ENCODE peak calls at places on chromosomes 13 and 19, in six cellular contexts. U is neuronal stem cell, K is mesendoderm, H is IMR-90, Y is mesenchymal stem cell, Z is H1. I is an unnamed sample.

GRCh38 chr13:98839826-98840769 is 87.6 kb upstream of the SLC15A1 start:
- DNase-seq in Y (peak; percentile 59), Z (peak; percentile 76), H (peak; percentile 47), U (peak; percentile 49), K (peak; percentile 94), I (peak; percentile 77)

GRCh38 chr13:73090116-73090811 is 31.5 kb downstream of the KLF5 start:
- DNase-seq in H (peak; percentile 91), Y (peak; percentile 83), K (peak; percentile 99), U (no peak), Z (no peak), I (peak; percentile 79)

GRCh38 chr19:18460313-18460712 is 22.4 kb upstream of the ISYNA1 start:
- DNase-seq in H (peak; percentile 86), Y (peak; percentile 67), Z (no peak), U (no peak), K (no peak), I (peak; percentile 97)

GRCh38 chr19:3575260-3575741 is 2.6 kb downstream of the HMG20B start:
- DNase-seq in Z (peak; percentile 83), U (no peak), K (peak; percentile 80), H (peak; percentile 16), Y (peak; percentile 63), I (peak; percentile 74)

GRCh38 chr13:74290324-74290773 is 156.1 kb upstream of the KLF12 start:
- DNase-seq in K (peak; percentile 97), H (peak; percentile 79), U (peak; percentile 54), Y (peak; percentile 61), Z (no peak), I (no peak)

GRCh38 chr13:20924758-20925394 is 22.3 kb upstream of the XPO4 start:
- DNase-seq in U (peak; percentile 75), K (peak; percentile 92), Z (peak; percentile 88), Y (peak; percentile 76), H (peak; percentile 84), I (peak; percentile 88)

GRCh38 chr13:26518433-26519084 is 38.9 kb upstream of the WASF3 start:
- DNase-seq in U (peak; percentile 45), Z (peak; percentile 48), Y (no peak), K (peak; percentile 27), H (no peak), I (no peak)

GRCh38 chr13:110853235-110853721 is 61.6 kb downstream of the ANKRD10 start:
- DNase-seq in Z (peak; percentile 47), H (no peak), U (no peak), Y (no peak), K (no peak), I (peak; percentile 5)

GRCh38 chr19:3262362-3262761 is 37.9 kb downstream of the CELF5 start:
- DNase-seq in Z (no peak), Y (no peak), H (no peak), U (no peak), K (no peak), I (no peak)

GRCh38 chr13:97262058-97262457 is 39.9 kb downstream of the MBNL2 start:
- DNase-seq in K (no peak), Y (no peak), U (no peak), H (no peak), Z (peak; percentile 39), I (no peak)

GRCh38 chr19:15144046-15144646 is 36.9 kb downstream of the SYDE1 start:
- DNase-seq in K (no peak), Z (no peak), H (no peak), Y (peak; percentile 45), U (no peak), I (peak; percentile 94)

GRCh38 chr19:34962281-34962944 is 1.6 kb downstream of the ZNF792 start:
- DNase-seq in K (peak; percentile 84), U (no peak), Y (peak; percentile 30), Z (no peak), H (peak; percentile 16), I (no peak)

GRCh38 chr13:39284801-39285388 is 246.6 kb downstream of the NHLRC3 start:
- DNase-seq in Z (no peak), H (peak; percentile 1), Y (no peak), K (peak; percentile 50), U (no peak), I (peak; percentile 87)

GRCh38 chr13:55553736-55554135 is 1587.0 kb upstream of the PRR20A start:
- DNase-seq in H (no peak), Y (no peak), K (no peak), Z (no peak), U (no peak), I (no peak)

GRCh38 chr13:80086304-80086721 is 254.6 kb downstream of the SPRY2 start:
- DNase-seq in U (no peak), Z (no peak), Y (no peak), K (no peak), H (peak; percentile 60), I (no peak)

GRCh38 chr13:30421093-30422055 is 919 bp upstream of the UBE2L5 start:
- DNase-seq in H (peak; percentile 80), K (peak; percentile 83), U (peak; percentile 74), Y (peak; percentile 91), Z (peak; percentile 78), I (peak; percentile 88)

GRCh38 chr19:46886546-46887239 is 25.9 kb downstream of the ARHGAP35 start:
- DNase-seq in Z (no peak), H (peak; percentile 30), K (no peak), U (no peak), Y (no peak), I (no peak)

GRCh38 chr13:40533072-40533471 is 133.4 kb downstream of the FOXO1 start:
- DNase-seq in Z (no peak), U (no peak), Y (no peak), H (no peak), K (no peak), I (no peak)
- H3K4me3 ChIP-seq in Z (no peak overlapping the region), U (no peak overlapping the region), Y (no peak overlapping the region), H (no peak overlapping the region), K (no peak overlapping the region), I (no peak overlapping the region)

GRCh38 chr19:507286-508203 is at the start of gene TPGS1:
- DNase-seq in U (peak; percentile 99), H (peak; percentile 100), Z (peak; percentile 93), Y (peak; percentile 100), K (peak; percentile 88), I (peak; percentile 99)
- H2BK5ac ChIP-seq in U (peak within 1 kb of the TSS; percentile 76), H (peak within 1 kb of the TSS; percentile 80), Z (peak within 1 kb of the TSS; percentile 99), Y (peak within 1 kb of the TSS; percentile 60), K (no peak within 1 kb of the TSS), I (peak within 1 kb of the TSS; percentile 68)

GRCh38 chr13:35393886-35394285 is 82.6 kb downstream of the MAB21L1 start:
- DNase-seq in K (no peak), H (no peak), Z (no peak), U (no peak), Y (no peak), I (no peak)

GRCh38 chr13:35388456-35388855 is 88.0 kb downstream of the MAB21L1 start:
- DNase-seq in U (no peak), K (no peak), H (no peak), Z (no peak), Y (no peak), I (no peak)

GRCh38 chr13:35392768-35393167 is 83.7 kb downstream of the MAB21L1 start:
- DNase-seq in H (no peak), U (no peak), Y (no peak), K (no peak), Z (no peak), I (no peak)

GRCh38 chr13:35388979-35389378 is 87.5 kb downstream of the MAB21L1 start:
- DNase-seq in H (peak; percentile 3), U (peak; percentile 2), K (peak; percentile 7), Y (peak; percentile 3), Z (no peak), I (no peak)

DNA sequence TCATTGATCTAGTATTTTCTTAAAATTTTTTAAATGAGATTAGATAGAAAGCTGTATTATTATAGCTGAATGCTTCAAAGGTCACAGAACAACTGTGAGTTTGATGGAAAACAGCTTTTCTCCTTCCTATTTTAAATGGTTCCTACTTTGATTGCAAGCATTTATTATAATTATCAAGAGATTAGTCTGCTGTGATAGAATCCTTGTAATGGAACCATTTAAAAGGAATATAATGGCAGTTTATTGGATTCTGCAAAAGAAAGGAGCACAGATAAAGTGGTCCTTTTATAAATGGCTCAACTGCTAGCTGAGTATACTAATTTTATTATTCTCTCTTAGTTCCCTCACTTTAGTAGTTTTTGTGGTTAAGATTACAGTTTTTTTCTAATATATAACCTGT is 87.0 kb downstream of the MAB21L1 start:
- DNase-seq in U (no peak), K (no peak), Y (no peak), Z (no peak), H (no peak), I (no peak)
- H3K4me3 ChIP-seq in U (no peak overlapping the region), K (no peak overlapping the region), Y (peak overlapping the region; percentile 38), Z (no peak overlapping the region), H (no peak overlapping the region), I (no peak overlapping the region)

DNA sequence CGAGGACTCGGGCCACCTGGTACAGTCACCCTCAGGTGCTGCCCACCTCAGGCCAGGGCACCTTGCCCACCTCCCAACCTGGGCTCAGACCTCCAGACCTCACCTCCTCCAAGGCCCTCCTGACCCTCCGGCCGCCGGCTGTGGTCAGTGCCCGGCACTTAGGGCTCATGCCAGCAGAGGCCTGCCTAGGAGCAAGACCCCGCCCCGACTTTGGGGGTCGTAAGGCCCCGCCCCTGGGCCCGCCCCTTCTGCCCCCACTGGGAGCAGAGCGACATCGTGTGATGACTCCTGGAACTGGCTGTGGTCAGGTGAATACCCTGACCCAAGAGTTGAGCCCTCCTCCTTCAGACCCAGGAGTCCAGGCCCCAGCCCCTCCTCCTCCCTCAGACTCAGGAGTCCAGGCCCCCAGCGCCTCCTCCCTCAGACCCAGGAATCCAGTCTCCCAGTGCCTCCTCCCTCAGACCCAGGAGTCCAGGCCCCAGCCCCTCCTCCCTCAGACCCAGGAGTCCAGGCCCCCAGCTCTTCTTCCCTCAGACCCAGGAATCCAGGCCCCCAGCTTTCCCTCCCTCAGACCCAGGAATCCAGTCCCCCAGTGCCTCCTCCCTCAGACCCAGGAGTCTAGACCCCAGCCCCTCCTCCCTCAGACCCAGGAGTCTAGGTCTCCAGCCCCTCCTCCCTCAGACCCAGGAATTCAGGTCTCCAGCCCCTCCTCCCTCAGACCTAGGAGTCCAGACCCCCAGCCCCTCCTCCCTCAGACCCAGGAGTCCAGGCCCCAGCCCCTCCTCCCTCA is at the start of gene SBK2:
- DNase-seq in U (peak; percentile 79), K (peak; percentile 75), H (no peak), Y (no peak), Z (peak; percentile 98), I (no peak)
- H2BK5ac ChIP-seq in U (peak within 1 kb of the TSS; percentile 82), K (no peak within 1 kb of the TSS), H (no peak within 1 kb of the TSS), Y (peak within 1 kb of the TSS; percentile 46), Z (peak within 1 kb of the TSS; percentile 85), I (no peak within 1 kb of the TSS)

I was measured in trophoblast cell.